ENCODE peak calls at places on chromosomes 7 and 10, in ten cellular contexts. Z, N, K, U, F, L, W, H, Q and I are unnamed samples.

GRCh38 chr10:17247210-17247609 is 19.2 kb downstream of the VIM start:
- DNase-seq in Q (peak; percentile 42), N (no peak), U (no peak), K (no peak), L (no peak), W (no peak), F (no peak), Z (no peak), H (no peak), I (no peak)

GRCh38 chr10:14382022-14382421 is 51.3 kb upstream of the FRMD4A start:
- DNase-seq in L (peak; percentile 72), K (no peak), W (no peak), F (no peak), H (no peak), N (no peak), U (no peak), Z (no peak), Q (no peak), I (no peak)

GRCh38 chr7:44157116-44158059 is 16.3 kb upstream of the MYL7 start:
- DNase-seq in Z (no peak), L (no peak), N (no peak), H (peak; percentile 36), W (no peak), U (no peak), F (no peak), K (no peak), Q (peak; percentile 76), I (no peak)

GRCh38 chr10:79444243-79445119 is 943 bp downstream of the ZCCHC24 start:
- DNase-seq in L (no peak), K (peak; percentile 64), W (no peak), F (no peak), U (peak; percentile 89), N (peak; percentile 56), Z (peak; percentile 56), Q (peak; percentile 79), H (peak; percentile 78), I (peak; percentile 82)

GRCh38 chr10:52146766-52147165 is 167.3 kb upstream of the DKK1 start:
- DNase-seq in K (no peak), Z (no peak), W (no peak), H (no peak), U (no peak), F (no peak), L (no peak), N (no peak), Q (no peak), I (no peak)

GRCh38 chr10:132667613-132668394 is 118.1 kb downstream of the NKX6-2 start:
- DNase-seq in K (no peak), L (no peak), Q (no peak), N (no peak), H (no peak), W (no peak), F (no peak), U (peak; percentile 8), Z (no peak), I (no peak)

GRCh38 chr10:37734971-37735370 is 122.4 kb downstream of the ZNF248 start:
- DNase-seq in L (no peak), U (no peak), Q (no peak), N (no peak), K (no peak), Z (no peak), W (no peak), F (peak; percentile 72), H (no peak), I (no peak)

GRCh38 chr10:133012573-133013359 is 70.4 kb upstream of the CFAP46 start:
- DNase-seq in F (no peak), W (no peak), Z (no peak), U (no peak), L (no peak), N (peak; percentile 16), K (no peak), H (no peak), Q (peak; percentile 41), I (no peak)

DNA sequence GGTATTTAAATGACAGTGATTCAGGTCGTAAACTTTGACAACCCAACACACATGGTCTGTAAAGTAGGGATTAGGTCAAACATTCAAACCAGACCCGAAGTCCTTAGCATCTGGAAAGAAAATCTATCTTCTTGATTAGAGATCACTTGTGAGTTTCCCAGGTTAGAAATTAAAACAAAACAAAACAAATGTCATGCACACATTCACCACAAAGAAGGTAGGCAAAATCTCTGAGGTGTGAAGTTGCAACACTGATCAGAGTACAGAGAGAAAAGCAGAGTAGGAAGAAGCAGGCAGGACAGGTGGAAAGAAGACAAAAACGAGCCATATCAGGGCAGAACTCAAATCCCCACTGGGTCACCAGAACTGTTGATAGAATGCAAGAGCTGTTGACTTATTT is 102.8 kb upstream of the THSD7A start:
- DNase-seq in W (no peak), L (no peak), Q (no peak), K (no peak), Z (no peak), N (no peak), U (no peak), F (no peak), H (no peak), I (no peak)
- TF ChIP-seq EP300 in W (no peak), L (no peak), Q (no peak), K (no peak), Z (no peak), N (no peak), U (no peak), F (no peak), H (no peak), I (no peak)

DNA sequence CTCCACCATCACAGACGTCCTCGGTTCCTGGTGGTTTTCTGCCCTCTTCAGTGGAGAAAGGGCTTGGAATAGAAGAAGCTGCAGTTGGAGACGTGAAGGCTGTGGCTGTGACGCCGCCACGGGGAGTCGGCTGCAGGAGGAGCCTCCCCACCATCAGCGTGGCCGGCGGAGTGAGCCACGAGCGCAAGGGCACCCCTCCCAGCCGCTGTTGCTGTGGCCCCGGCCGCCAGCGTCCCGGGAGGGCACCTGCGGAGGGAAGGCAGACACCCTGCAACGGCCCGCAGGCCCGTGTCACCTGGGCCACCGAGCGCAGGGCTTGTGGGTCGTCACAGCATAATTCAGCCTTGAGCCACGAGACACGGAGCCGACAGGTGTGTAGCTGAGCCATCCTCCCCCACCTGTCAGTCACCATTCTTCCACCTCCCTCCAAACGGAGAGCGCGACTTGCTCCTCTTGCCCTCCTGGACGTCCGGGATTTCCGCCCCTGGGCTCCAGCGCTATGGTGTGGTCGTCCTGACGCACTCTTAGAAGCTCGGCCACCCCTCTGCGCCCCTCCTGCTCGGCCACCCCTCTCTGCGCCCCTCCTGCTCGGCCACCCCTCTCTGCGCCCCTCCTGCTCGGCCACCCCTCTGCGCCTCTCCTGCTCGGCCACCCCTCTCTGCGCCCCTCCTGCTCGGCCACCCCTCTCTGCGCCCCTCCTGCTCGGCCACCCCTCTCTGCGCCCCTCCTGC is 102.7 kb downstream of the PTPRN2 start:
- DNase-seq in Z (no peak), W (no peak), H (no peak), F (no peak), N (no peak), K (no peak), U (no peak), L (no peak), Q (no peak), I (no peak)
- H3K27me3 ChIP-seq in Z (no peaks in the 10 kb centered on the region), W (no peaks in the 10 kb centered on the region), H (no peaks in the 10 kb centered on the region), F (no peaks in the 10 kb centered on the region), N (no peaks in the 10 kb centered on the region), K (no peaks in the 10 kb centered on the region), U (no peaks in the 10 kb centered on the region), L (no peaks in the 10 kb centered on the region), Q (peaks cover 78% of the 10 kb centered on the region), I (peaks cover 18% of the 10 kb centered on the region)

GRCh38 chr10:61836888-61837747 is 64.4 kb upstream of the ARID5B start:
- DNase-seq in F (peak; percentile 90), W (no peak), Q (no peak), K (no peak), L (no peak), H (no peak), Z (no peak), U (no peak), N (no peak), I (no peak)

GRCh38 chr10:61834519-61834918 is 67.0 kb upstream of the ARID5B start:
- DNase-seq in Z (no peak), H (no peak), Q (no peak), W (no peak), U (no peak), F (no peak), L (no peak), N (no peak), K (no peak), I (no peak)

GRCh38 chr10:61835069-61835908 is 66.2 kb upstream of the ARID5B start:
- DNase-seq in H (peak; percentile 15), U (no peak), W (no peak), F (peak; percentile 44), L (peak; percentile 7), Z (no peak), K (no peak), Q (peak; percentile 56), N (peak; percentile 16), I (no peak)

GRCh38 chr10:61836233-61836887 is 65.1 kb upstream of the ARID5B start:
- DNase-seq in H (no peak), L (no peak), Z (no peak), W (no peak), F (no peak), U (no peak), K (no peak), N (no peak), Q (no peak), I (no peak)

DNA sequence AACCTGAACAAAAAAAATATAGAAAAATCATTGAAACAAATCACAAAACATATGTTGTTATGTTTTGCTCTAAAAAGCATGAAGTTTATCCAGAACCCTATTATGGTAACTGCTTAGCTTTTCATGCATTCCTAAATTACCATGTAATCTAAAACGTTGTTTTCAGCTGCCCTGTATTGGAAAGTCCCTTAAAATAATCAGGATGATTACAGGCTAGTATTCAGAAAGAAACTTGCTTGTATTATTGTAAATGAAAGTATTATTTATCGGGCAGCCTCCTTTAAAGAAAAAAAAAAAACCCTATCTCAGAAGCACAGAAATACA is 65.6 kb upstream of the ARID5B start:
- DNase-seq in W (no peak), N (no peak), Q (no peak), H (no peak), F (no peak), K (no peak), Z (no peak), L (no peak), U (no peak), I (no peak)
- TF ChIP-seq EP300 in W (no peak), N (no peak), Q (no peak), H (no peak), F (no peak), K (no peak), Z (no peak), L (no peak), U (no peak), I (no peak)

GRCh38 chr10:110158051-110159005 is 49.1 kb upstream of the MXI1 start:
- DNase-seq in Z (no peak), L (no peak), N (no peak), W (no peak), U (no peak), H (no peak), Q (no peak), K (no peak), F (no peak), I (no peak)

GRCh38 chr10:110151467-110151866 is 55.9 kb upstream of the MXI1 start:
- DNase-seq in K (no peak), U (no peak), F (no peak), H (no peak), Q (peak; percentile 24), N (peak; percentile 91), Z (no peak), L (no peak), W (peak; percentile 42), I (peak; percentile 74)

GRCh38 chr10:110153396-110153795 is 54.0 kb upstream of the MXI1 start:
- DNase-seq in F (no peak), L (no peak), N (no peak), Z (no peak), Q (no peak), K (no peak), W (no peak), H (no peak), U (no peak), I (no peak)

GRCh38 chr10:110151871-110152270 is 55.5 kb upstream of the MXI1 start:
- DNase-seq in L (no peak), H (no peak), W (peak; percentile 45), Q (no peak), N (no peak), Z (no peak), U (no peak), K (no peak), F (no peak), I (no peak)

GRCh38 chr10:110156046-110156445 is 51.4 kb upstream of the MXI1 start:
- DNase-seq in H (no peak), Z (no peak), W (peak; percentile 4), L (no peak), F (no peak), Q (no peak), K (no peak), U (no peak), N (no peak), I (peak; percentile 48)
- H3K27me3 ChIP-seq in H (no peaks in the 10 kb centered on the region), Z (no peaks in the 10 kb centered on the region), W (no peaks in the 10 kb centered on the region), L (peaks cover 1% of the 10 kb centered on the region), F (peaks cover 24% of the 10 kb centered on the region), Q (no peaks in the 10 kb centered on the region), K (no peaks in the 10 kb centered on the region), U (no peaks in the 10 kb centered on the region), N (peaks cover 9% of the 10 kb centered on the region), I (peaks cover 8% of the 10 kb centered on the region)